ENCODE peak calls at places on chromosome 2, in four cellular contexts. One of them, this sample, is unnamed.
A peak's percentile ranks its signal among the peaks of the same experiment; 100 is the strongest.

GRCh38 chr2:134690629-134691215 is 28.1 kb downstream of the TMEM163 start:
- DNase-seq in heart left ventricle: no peak
- DNase-seq in ovary: no peak
- DNase-seq in kidney epithelial cell: no peak
- DNase-seq in this sample: no peak

GRCh38 chr2:188870289-188870688 is 103.9 kb upstream of the COL3A1 start:
- DNase-seq in heart left ventricle: no peak
- DNase-seq in ovary: no peak
- DNase-seq in kidney epithelial cell: peak; percentile 18
- DNase-seq in this sample: peak; percentile 89

GRCh38 chr2:109612991-109613921 is 510 bp downstream of the SEPTIN10 start:
- DNase-seq in ovary: peak; percentile 63
- DNase-seq in heart left ventricle: peak; percentile 75
- DNase-seq in kidney epithelial cell: no peak
- DNase-seq in this sample: peak; percentile 78

GRCh38 chr2:240127911-240128607 is 8.0 kb downstream of the COPS9 start:
- DNase-seq in heart left ventricle: no peak
- DNase-seq in ovary: no peak
- DNase-seq in kidney epithelial cell: no peak
- DNase-seq in this sample: no peak

GRCh38 chr2:98835831-98836385 is 100.1 kb downstream of the CRACDL start:
- DNase-seq in kidney epithelial cell: no peak
- DNase-seq in ovary: no peak
- DNase-seq in heart left ventricle: no peak
- DNase-seq in this sample: no peak

GRCh38 chr2:56687169-56687568 is 503.4 kb downstream of the CCDC85A start:
- DNase-seq in ovary: no peak
- DNase-seq in kidney epithelial cell: no peak
- DNase-seq in heart left ventricle: no peak
- DNase-seq in this sample: peak; percentile 20

GRCh38 chr2:1249897-1250687 is 163.2 kb upstream of the TPO start:
- DNase-seq in ovary: no peak
- DNase-seq in heart left ventricle: no peak
- DNase-seq in kidney epithelial cell: no peak
- DNase-seq in this sample: no peak

GRCh38 chr2:238582159-238582558 is 155.4 kb downstream of the ASB1 start:
- DNase-seq in heart left ventricle: no peak
- DNase-seq in ovary: no peak
- DNase-seq in kidney epithelial cell: no peak
- DNase-seq in this sample: peak; percentile 15

GRCh38 chr2:190860985-190861721 is 19.5 kb upstream of the GLS start:
- DNase-seq in ovary: no peak
- DNase-seq in kidney epithelial cell: no peak
- DNase-seq in heart left ventricle: no peak
- DNase-seq in this sample: peak; percentile 58

GRCh38 chr2:184890311-184890710 is 292.0 kb downstream of the ZNF804A start:
- DNase-seq in kidney epithelial cell: no peak
- DNase-seq in heart left ventricle: no peak
- DNase-seq in ovary: no peak
- DNase-seq in this sample: no peak

GRCh38 chr2:43052204-43052943 is 174.0 kb downstream of the ZFP36L2 start:
- DNase-seq in kidney epithelial cell: no peak
- DNase-seq in heart left ventricle: no peak
- DNase-seq in ovary: no peak
- DNase-seq in this sample: no peak

GRCh38 chr2:240146141-240146561 is 5.7 kb upstream of the OTOS start:
- DNase-seq in ovary: no peak
- DNase-seq in kidney epithelial cell: no peak
- DNase-seq in heart left ventricle: no peak
- DNase-seq in this sample: no peak

GRCh38 chr2:181371782-181372292 is 85.3 kb upstream of the ITGA4 start:
- DNase-seq in heart left ventricle: no peak
- DNase-seq in ovary: no peak
- DNase-seq in kidney epithelial cell: no peak
- DNase-seq in this sample: peak; percentile 33

GRCh38 chr2:190404487-190404886 is 3.7 kb upstream of the MFSD6 start:
- DNase-seq in heart left ventricle: no peak
- DNase-seq in ovary: no peak
- DNase-seq in kidney epithelial cell: peak; percentile 28
- DNase-seq in this sample: peak; percentile 29

GRCh38 chr2:190862591-190862991 is 18.0 kb upstream of the GLS start:
- DNase-seq in kidney epithelial cell: no peak
- DNase-seq in ovary: no peak
- DNase-seq in heart left ventricle: no peak
- DNase-seq in this sample: peak; percentile 63

GRCh38 chr2:60456115-60456770 is 97.2 kb downstream of the BCL11A start:
- DNase-seq in ovary: no peak
- DNase-seq in kidney epithelial cell: no peak
- DNase-seq in heart left ventricle: no peak
- DNase-seq in this sample: no peak
- TF ChIP-seq CTCF in ovary: no peak
- TF ChIP-seq CTCF in kidney epithelial cell: no peak
- TF ChIP-seq CTCF in heart left ventricle: peak; percentile 9
- TF ChIP-seq CTCF in this sample: no peak

GRCh38 chr2:231127480-231127879 is 2.6 kb upstream of the HTR2B start:
- DNase-seq in ovary: no peak
- DNase-seq in kidney epithelial cell: no peak
- DNase-seq in heart left ventricle: no peak
- DNase-seq in this sample: no peak

GRCh38 chr2:231123362-231123898 is 1.4 kb downstream of the HTR2B start:
- DNase-seq in heart left ventricle: no peak
- DNase-seq in ovary: no peak
- DNase-seq in kidney epithelial cell: no peak
- DNase-seq in this sample: peak; percentile 47

GRCh38 chr2:231124833-231125232 is at the start of gene HTR2B:
- DNase-seq in ovary: no peak
- DNase-seq in kidney epithelial cell: no peak
- DNase-seq in heart left ventricle: no peak
- DNase-seq in this sample: peak; percentile 64

GRCh38 chr2:231126123-231126522 is 1.3 kb upstream of the HTR2B start:
- DNase-seq in ovary: no peak
- DNase-seq in heart left ventricle: no peak
- DNase-seq in kidney epithelial cell: no peak
- DNase-seq in this sample: no peak

GRCh38 chr2:231125272-231125671 is 430 bp upstream of the HTR2B start:
- DNase-seq in kidney epithelial cell: no peak
- DNase-seq in ovary: no peak
- DNase-seq in heart left ventricle: no peak
- DNase-seq in this sample: no peak
- H3K4me3 ChIP-seq in kidney epithelial cell: no peak overlapping the region
- H3K4me3 ChIP-seq in ovary: peak overlapping the region; percentile 25
- H3K4me3 ChIP-seq in heart left ventricle: no peak overlapping the region
- H3K4me3 ChIP-seq in this sample: no peak overlapping the region

DNA sequence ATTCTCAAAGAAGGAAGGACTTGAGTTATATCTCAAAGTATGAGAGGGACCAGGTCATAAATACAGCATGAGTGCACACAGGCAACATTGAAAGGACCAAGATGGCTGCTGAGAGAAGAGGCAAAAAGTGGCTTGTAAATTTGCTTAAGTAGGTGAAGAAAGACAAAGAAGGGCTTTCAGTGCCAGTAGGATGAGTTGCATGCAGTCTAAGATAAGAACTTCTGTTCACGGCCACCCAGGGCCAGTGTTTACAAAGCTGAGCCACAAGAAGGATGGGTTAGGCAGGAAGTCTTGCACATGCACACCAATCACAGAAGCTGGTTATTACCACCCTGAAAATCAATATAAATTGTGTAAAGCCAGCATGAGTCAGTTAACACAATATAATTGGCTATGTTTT is 3.1 kb upstream of the ABCB11 start:
- DNase-seq in ovary: no peak
- DNase-seq in kidney epithelial cell: no peak
- DNase-seq in heart left ventricle: no peak
- DNase-seq in this sample: peak; percentile 36
- TF ChIP-seq CTCF in ovary: no peak
- TF ChIP-seq CTCF in kidney epithelial cell: no peak
- TF ChIP-seq CTCF in heart left ventricle: no peak
- TF ChIP-seq CTCF in this sample: no peak

GRCh38 chr2:45168731-45169338 is 159.6 kb upstream of the SIX2 start:
- DNase-seq in kidney epithelial cell: no peak
- DNase-seq in heart left ventricle: no peak
- DNase-seq in ovary: no peak
- DNase-seq in this sample: peak; percentile 51
- H3K4me3 ChIP-seq in kidney epithelial cell: peak overlapping the region; percentile 39
- H3K4me3 ChIP-seq in heart left ventricle: peak overlapping the region; percentile 35
- H3K4me3 ChIP-seq in ovary: peak overlapping the region; percentile 29
- H3K4me3 ChIP-seq in this sample: peak overlapping the region; percentile 58

DNA sequence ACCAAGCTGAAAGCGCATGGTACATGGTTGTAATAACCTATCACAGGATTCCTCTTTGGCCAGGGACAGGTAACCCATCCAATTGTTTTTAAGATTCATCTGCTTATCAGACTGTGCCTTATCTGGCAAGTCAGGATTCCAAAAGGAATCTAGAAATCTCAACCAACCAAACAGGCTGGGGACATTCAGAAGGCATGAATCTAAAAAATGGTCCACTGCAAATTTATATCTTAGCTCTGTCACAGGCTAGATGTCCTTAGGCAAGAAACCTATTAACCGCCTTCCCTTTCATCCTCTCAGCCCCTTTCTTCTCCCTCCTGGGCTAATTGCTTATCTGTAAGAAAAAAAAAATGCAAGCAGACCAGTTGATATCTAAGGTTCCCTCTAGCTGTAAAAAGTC is 4.3 kb downstream of the LRP2 start:
- DNase-seq in heart left ventricle: no peak
- DNase-seq in kidney epithelial cell: no peak
- DNase-seq in ovary: no peak
- DNase-seq in this sample: no peak
- TF ChIP-seq CTCF in heart left ventricle: no peak
- TF ChIP-seq CTCF in kidney epithelial cell: no peak
- TF ChIP-seq CTCF in ovary: no peak
- TF ChIP-seq CTCF in this sample: no peak

DNA sequence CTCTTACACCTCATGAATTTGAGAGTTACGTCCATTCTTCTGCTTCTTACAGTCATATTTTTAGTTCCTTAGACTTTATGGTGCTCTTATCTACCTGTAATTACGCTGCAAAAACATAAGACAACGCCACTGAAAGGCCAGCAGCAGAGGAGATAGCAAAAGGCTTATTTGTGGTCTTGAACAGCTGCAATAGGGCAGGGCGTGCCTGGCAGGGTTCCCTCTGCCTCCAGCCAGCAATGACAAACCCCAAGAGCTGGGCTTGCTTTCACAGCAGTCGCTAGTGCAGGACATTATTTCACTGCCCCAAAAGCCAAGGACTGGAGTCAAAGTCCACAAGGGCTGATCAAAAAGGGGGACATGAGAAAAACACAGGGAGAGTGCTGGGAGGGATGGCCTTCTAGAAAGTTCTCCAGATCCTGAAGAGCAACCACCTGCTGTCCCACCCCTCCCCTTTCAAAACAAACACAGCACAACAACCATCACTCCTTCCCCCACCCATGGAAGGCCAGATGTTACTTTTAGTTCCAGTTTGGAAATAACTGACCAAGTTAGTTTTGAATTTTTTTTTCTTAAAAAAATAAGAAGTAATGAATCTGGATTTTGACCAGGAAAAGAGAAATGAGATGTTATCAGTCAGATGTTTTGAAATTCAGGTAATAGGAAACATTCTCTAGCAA is 127.8 kb downstream of the RBMS1 start:
- DNase-seq in heart left ventricle: peak; percentile 64
- DNase-seq in kidney epithelial cell: no peak
- DNase-seq in ovary: no peak
- DNase-seq in this sample: no peak
- H3K4me3 ChIP-seq in heart left ventricle: no peak overlapping the region
- H3K4me3 ChIP-seq in kidney epithelial cell: no peak overlapping the region
- H3K4me3 ChIP-seq in ovary: no peak overlapping the region
- H3K4me3 ChIP-seq in this sample: peak overlapping the region; percentile 33

DNA sequence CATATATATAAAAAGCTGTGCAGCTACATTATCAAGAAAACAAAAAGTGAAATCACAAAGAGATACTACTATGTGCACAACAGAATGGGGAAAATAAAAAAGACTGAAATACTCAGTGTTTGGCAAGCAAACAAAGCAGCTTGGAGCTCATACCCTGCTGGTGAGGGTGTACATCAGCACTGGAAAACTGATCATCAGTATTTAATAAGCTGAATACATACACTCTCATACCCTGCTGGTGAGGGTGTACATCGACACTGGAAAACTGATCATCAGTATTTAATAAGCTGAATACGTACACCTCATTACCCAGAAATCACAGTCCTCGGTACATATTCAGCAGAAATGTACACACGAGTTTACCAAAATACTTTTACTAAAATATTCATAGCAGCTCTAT is 220.8 kb downstream of the SPP2 start:
- DNase-seq in kidney epithelial cell: no peak
- DNase-seq in ovary: no peak
- DNase-seq in heart left ventricle: no peak
- DNase-seq in this sample: no peak
- TF ChIP-seq CTCF in kidney epithelial cell: no peak
- TF ChIP-seq CTCF in ovary: no peak
- TF ChIP-seq CTCF in heart left ventricle: no peak
- TF ChIP-seq CTCF in this sample: no peak

GRCh38 chr2:222866358-222866960 is 5.6 kb downstream of the ACSL3 start:
- DNase-seq in ovary: no peak
- DNase-seq in heart left ventricle: no peak
- DNase-seq in kidney epithelial cell: no peak
- DNase-seq in this sample: no peak

GRCh38 chr2:222865301-222865700 is 4.5 kb downstream of the ACSL3 start:
- DNase-seq in kidney epithelial cell: no peak
- DNase-seq in ovary: no peak
- DNase-seq in heart left ventricle: no peak
- DNase-seq in this sample: no peak

GRCh38 chr2:222862068-222862914 is 1.5 kb downstream of the ACSL3 start:
- DNase-seq in ovary: no peak
- DNase-seq in kidney epithelial cell: no peak
- DNase-seq in heart left ventricle: peak; percentile 21
- DNase-seq in this sample: peak; percentile 71

GRCh38 chr2:222862915-222863544 is 2.2 kb downstream of the ACSL3 start:
- DNase-seq in ovary: no peak
- DNase-seq in heart left ventricle: no peak
- DNase-seq in kidney epithelial cell: no peak
- DNase-seq in this sample: no peak

DNA sequence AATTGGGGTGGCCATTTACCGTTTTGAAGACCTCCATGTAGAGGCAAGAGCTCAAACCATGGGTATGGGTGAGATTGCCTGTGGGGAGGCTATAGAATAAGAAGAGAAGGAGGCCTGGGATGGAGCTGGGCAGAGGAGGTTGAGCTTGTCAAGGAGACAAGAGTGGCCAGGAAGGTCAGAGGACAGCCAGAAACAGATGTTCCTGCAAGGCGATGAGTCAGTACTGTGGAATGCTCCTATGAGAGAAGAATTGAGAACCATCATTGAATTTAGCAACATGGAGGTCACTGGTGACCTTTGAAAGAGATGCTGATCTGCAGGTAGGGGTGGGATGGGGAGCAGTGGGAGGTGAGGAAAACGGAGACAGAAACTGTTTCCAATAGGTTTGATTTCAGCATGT is 3.5 kb downstream of the ACSL3 start:
- DNase-seq in kidney epithelial cell: no peak
- DNase-seq in ovary: peak; percentile 22
- DNase-seq in heart left ventricle: no peak
- DNase-seq in this sample: peak; percentile 87
- H3K4me3 ChIP-seq in kidney epithelial cell: no peak overlapping the region
- H3K4me3 ChIP-seq in ovary: no peak overlapping the region
- H3K4me3 ChIP-seq in heart left ventricle: no peak overlapping the region
- H3K4me3 ChIP-seq in this sample: no peak overlapping the region